ENCODE peak calls at places on chromosomes 13 and 19, in eight cellular contexts. I is tibial nerve, E is WTC11, R is lower leg skin, C is transverse colon, L is Caco-2, S is epithelial cell of esophagus, X is foreskin fibroblast. N is an unnamed sample.

GRCh38 chr13:49214917-49215376 is 5.2 kb upstream of the MLNR start:
- DNase-seq in I (no peak), R (peak), L (no peak), C (peak), X (no peak), S (peak), E (peak), N (no peak)

GRCh38 chr19:1401138-1401888 is at the start of gene GAMT:
- DNase-seq in R (no peak), C (peak), E (peak), X (no peak), L (peak), S (no peak), I (no peak), N (peak)

GRCh38 chr19:48954595-48955307 is at the start of gene BAX:
- DNase-seq in S (peak), E (peak), X (peak), L (peak), C (peak), I (peak), R (peak), N (peak)

GRCh38 chr19:4977299-4978174 is 8.6 kb downstream of the KDM4B start:
- DNase-seq in C (peak), X (peak), E (no peak), I (no peak), R (no peak), L (no peak), S (peak), N (no peak)

GRCh38 chr13:94708031-94708571 is 4.2 kb downstream of the SOX21 start:
- DNase-seq in L (no peak), S (no peak), R (no peak), I (no peak), E (peak), C (no peak), X (no peak), N (no peak)

GRCh38 chr13:87872813-87873212 is 201.6 kb downstream of the SLITRK5 start:
- DNase-seq in S (no peak), L (no peak), X (no peak), C (no peak), R (no peak), I (no peak), E (no peak), N (no peak)

GRCh38 chr13:86653009-86653408 is 853.8 kb upstream of the SLITRK6 start:
- DNase-seq in I (no peak), X (no peak), R (no peak), L (no peak), C (no peak), E (no peak), S (no peak), N (no peak)

GRCh38 chr13:48232420-48233096 is 448 bp upstream of the ITM2B start:
- DNase-seq in C (peak), R (peak), I (no peak), E (no peak), X (no peak), L (peak), S (no peak), N (no peak)

GRCh38 chr13:51524312-51524711 is 60.0 kb upstream of the WDFY2 start:
- DNase-seq in R (no peak), L (peak), X (no peak), E (no peak), I (no peak), S (peak), C (no peak), N (no peak)

GRCh38 chr19:49889687-49890348 is 6.9 kb downstream of the IL4I1 start:
- DNase-seq in R (no peak), I (peak), S (peak), C (peak), E (peak), X (peak), L (peak), N (peak)

GRCh38 chr13:95083758-95084157 is 217.5 kb downstream of the ABCC4 start:
- DNase-seq in I (no peak), E (no peak), S (peak), C (no peak), L (no peak), R (no peak), X (peak), N (no peak)

GRCh38 chr13:106523566-106523965 is 11.9 kb downstream of the EFNB2 start:
- DNase-seq in L (no peak), C (no peak), X (peak), S (peak), I (no peak), E (no peak), R (peak), N (no peak)

GRCh38 chr19:18418725-18419194 is 438 bp upstream of the SSBP4 start:
- DNase-seq in S (peak), C (peak), R (no peak), I (no peak), E (no peak), X (no peak), L (no peak), N (no peak)

GRCh38 chr19:54534156-54534555 is 31.5 kb downstream of the LAIR2 start:
- DNase-seq in S (no peak), I (no peak), C (no peak), E (no peak), L (no peak), R (no peak), X (no peak), N (no peak)

GRCh38 chr13:106568225-106569003 is 477 bp upstream of the ARGLU1 start:
- DNase-seq in L (no peak), S (no peak), I (no peak), E (no peak), C (no peak), X (no peak), R (no peak), N (no peak)

GRCh38 chr13:95239293-95239692 is 62.0 kb downstream of the ABCC4 start:
- DNase-seq in S (no peak), L (no peak), R (no peak), E (no peak), C (no peak), I (no peak), X (no peak), N (no peak)

GRCh38 chr13:36211567-36211966 is 2.8 kb downstream of the SOHLH2 start:
- DNase-seq in R (no peak), L (no peak), S (no peak), X (no peak), C (no peak), E (no peak), I (no peak), N (no peak)

GRCh38 chr13:36212789-36213188 is 1.6 kb downstream of the SOHLH2 start:
- DNase-seq in C (no peak), X (no peak), S (no peak), E (no peak), I (no peak), L (no peak), R (no peak), N (no peak)

DNA sequence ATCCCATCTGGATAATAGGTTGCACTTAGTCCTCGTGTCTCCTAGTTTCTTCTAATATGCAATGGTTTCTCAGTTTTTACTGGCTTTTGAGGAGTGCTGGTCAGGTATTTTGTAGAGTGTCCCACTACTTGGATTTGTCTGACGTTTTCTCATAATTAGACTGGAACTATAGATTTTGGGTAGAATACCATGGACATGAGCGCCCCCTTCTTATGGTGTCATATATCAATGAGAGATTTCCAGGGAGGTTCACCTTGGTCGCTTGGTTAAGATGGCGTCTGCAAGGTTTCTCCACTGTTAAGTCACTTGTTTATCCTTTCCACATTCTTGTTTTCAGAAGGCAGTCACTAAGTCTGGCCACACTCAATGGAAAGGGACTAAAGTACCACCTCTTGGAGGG is 6.7 kb downstream of the SOHLH2 start:
- DNase-seq in I (no peak), X (no peak), S (no peak), C (no peak), L (no peak), R (no peak), E (no peak), N (no peak)
- TF ChIP-seq CTCF in I (no peak), X (no peak), S (no peak), C (no peak), L (no peak), R (no peak), E (no peak), N (no peak)

DNA sequence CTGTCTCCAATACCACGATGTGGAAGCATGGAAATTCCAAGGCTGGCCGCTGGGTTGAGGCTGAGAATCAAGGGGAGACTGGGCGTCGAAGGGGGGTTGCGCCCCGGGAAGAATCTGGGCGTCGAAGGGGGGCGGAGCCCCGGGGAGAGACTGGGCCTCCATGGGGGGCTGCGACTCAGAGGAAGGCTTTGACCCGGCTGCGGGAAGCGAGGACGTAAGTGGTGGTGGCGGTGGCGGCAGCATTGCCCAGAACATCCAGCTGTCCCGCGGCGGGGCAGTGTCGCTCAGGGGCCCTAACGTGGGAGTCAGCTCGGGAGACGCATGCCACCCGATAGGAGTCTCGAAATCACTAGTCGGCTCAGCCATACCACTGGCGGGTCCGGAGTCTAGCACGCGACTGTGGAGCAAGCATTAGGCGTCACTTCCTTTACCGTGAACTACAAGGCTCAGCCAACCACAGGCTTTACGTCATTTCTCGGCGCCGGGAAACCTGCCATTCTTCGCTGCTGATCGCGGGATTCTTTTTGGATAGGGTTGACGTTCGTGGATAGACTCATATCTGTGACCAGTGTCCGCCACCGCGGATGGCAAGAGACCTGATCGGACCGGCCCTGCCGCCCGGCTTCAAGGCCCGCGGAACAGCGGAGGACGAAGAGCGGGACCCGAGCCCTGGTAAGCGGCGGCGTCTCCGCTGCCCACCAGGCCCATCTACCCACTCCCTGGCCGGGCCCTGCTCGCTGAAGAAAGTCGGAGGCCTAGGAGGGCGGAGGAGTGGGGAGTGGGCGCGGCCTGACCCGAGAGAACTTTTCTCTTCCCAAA is at the start of the genes GPALPP1 and NUFIP1:
- DNase-seq in I (peak), S (peak), E (peak), L (peak), R (peak), C (peak), X (peak), N (peak)
- TF ChIP-seq CTCF in I (peak), S (peak), E (no peak), L (no peak), R (no peak), C (peak), X (peak), N (no peak)

DNA sequence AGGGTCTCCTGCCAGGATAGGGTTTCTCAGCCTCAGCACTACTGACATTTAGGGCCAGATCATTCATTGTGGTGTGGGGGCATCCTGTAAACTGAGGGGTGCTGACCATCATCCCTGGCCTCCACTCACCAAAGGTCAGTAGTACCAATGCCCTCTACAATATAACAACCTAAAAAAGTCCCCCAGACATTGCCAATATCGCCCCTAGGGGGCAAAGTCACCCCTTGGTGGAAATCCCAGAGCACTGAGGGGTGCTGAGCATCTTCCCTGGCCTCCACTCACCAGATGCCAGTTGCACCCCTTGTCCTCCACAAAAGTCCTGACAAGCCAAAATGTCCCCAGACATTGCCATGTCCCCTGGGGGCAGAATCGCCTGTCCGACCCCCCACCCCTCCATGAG is 21.6 kb downstream of the CPAMD8 start:
- DNase-seq in R (no peak), I (no peak), S (no peak), L (no peak), C (no peak), X (no peak), E (no peak), N (no peak)
- TF ChIP-seq CTCF in R (no peak), I (no peak), S (no peak), L (no peak), C (no peak), X (no peak), E (peak), N (peak)

GRCh38 chr13:24313449-24313848 is 4.1 kb downstream of the C1QTNF9 start:
- DNase-seq in C (no peak), L (no peak), S (no peak), I (no peak), E (no peak), R (no peak), X (peak), N (no peak)
- TF ChIP-seq CTCF in C (no peak), L (no peak), S (peak), I (peak), E (no peak), R (no peak), X (peak), N (no peak)

GRCh38 chr19:57099199-57099661 is 20.6 kb upstream of the USP29 start:
- DNase-seq in L (peak), I (no peak), X (peak), S (peak), C (peak), E (peak), R (no peak), N (peak)
- TF ChIP-seq CTCF in L (peak), I (peak), X (peak), S (peak), C (peak), E (peak), R (no peak), N (peak)

GRCh38 chr13:110444226-110444653 is 117.3 kb downstream of the RAB20 start:
- DNase-seq in I (no peak), X (peak), R (no peak), L (no peak), E (no peak), S (peak), C (no peak), N (no peak)
- TF ChIP-seq CTCF in I (peak), X (peak), R (no peak), L (peak), E (no peak), S (peak), C (peak), N (no peak)

GRCh38 chr19:6418562-6418932 is 6.1 kb downstream of the KHSRP start:
- DNase-seq in R (no peak), L (no peak), C (no peak), S (no peak), X (no peak), E (no peak), I (no peak), N (no peak)

GRCh38 chr19:6416658-6417405 is 7.8 kb downstream of the KHSRP start:
- DNase-seq in E (no peak), R (no peak), L (no peak), I (no peak), X (no peak), C (no peak), S (no peak), N (no peak)

GRCh38 chr19:6415592-6416190 is 8.9 kb downstream of the KHSRP start:
- DNase-seq in X (no peak), C (no peak), L (no peak), R (no peak), S (no peak), I (no peak), E (no peak), N (no peak)

GRCh38 chr19:6414793-6415591 is 9.6 kb downstream of the KHSRP start:
- DNase-seq in R (no peak), I (no peak), X (no peak), E (no peak), C (no peak), S (no peak), L (peak), N (no peak)

DNA sequence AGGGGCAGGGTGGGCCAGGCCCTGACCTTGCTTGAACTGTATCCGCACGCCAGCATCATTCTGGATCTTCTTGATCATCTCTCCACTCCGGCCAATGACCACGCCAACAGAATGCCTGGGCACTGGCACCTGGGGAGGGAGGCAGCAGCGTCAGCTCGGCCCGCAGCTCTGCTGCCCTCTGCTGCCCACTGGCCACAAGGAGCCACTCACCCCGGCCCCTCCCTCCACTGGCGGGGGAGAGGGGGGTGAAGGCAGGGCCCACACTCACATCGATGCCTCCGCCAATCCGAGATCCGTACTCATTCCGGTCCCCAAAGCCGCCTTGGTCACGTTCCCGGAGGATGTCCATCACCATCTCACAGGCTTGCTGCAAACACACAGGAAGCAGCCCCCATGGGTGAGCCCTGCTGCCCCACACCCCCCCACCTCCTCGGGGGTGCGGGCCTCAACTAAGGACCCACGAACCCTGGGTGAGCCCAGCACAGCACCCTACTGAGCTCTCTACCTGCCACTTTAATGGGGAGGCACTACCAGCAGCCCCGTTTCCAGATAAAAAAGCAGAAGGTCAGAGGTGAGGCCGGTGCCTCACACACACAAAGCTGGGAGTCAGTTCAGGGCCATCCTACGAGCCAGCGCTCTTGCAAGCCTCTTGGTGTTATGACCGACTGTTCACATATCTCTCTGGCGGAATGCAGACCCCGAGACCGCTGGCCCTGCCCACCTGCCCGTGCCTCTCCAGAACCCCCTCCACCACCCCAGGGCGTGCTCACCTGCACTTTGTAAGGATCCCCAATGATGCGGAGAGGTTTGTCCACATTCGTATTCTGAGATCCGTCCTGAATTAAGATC is 6.7 kb downstream of the KHSRP start:
- DNase-seq in X (no peak), C (no peak), S (no peak), L (peak), I (no peak), R (no peak), E (peak), N (peak)
- TF ChIP-seq CTCF in X (peak), C (peak), S (peak), L (no peak), I (peak), R (no peak), E (no peak), N (no peak)

DNA sequence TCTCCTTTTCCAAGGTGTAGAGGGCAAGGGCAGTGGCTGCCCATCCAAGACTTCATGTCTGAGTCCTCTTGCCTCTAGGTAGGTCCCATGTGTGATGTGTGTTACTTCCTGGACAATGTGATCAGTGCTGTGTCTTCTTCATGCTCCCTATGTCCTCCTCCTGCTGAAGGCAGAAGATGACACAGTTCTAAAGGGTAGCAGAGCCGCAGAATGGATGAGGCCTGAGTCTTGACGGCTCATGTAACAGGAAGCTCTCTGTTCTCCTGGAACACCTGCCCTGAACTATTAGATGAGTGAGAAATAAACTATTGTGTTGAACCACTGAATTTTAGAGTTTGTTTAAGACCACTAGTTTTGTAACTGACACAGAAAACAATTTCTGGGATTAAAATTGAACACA is 165.9 kb downstream of the NDFIP2 start:
- DNase-seq in C (no peak), X (no peak), S (peak), I (no peak), R (no peak), E (no peak), L (no peak), N (no peak)
- TF ChIP-seq CTCF in C (no peak), X (no peak), S (no peak), I (no peak), R (no peak), E (no peak), L (no peak), N (no peak)

GRCh38 chr19:8832132-8833021 is at the start of the genes MBD3L1 and ZNF558:
- DNase-seq in X (peak), E (peak), L (peak), C (peak), R (peak), S (peak), I (peak), N (no peak)
- TF ChIP-seq CTCF in X (no peak), E (no peak), L (peak), C (no peak), R (no peak), S (no peak), I (peak), N (no peak)